ENCODE peak calls at places on chromosomes 11 and 22, in five cellular contexts. V, Q, N, D and S are unnamed samples.

GRCh38 chr11:65181569-65182257 is at the start of gene CAPN1:
- DNase-seq in V (peak), Q (peak), N (peak), D (peak), S (no peak)

GRCh38 chr11:126585388-126586302 is 230.2 kb downstream of the ST3GAL4 start:
- DNase-seq in V (no peak), Q (no peak), N (peak), D (peak), S (peak)

GRCh38 chr11:70668204-70669202 is 270.2 kb downstream of the CTTN start:
- DNase-seq in V (no peak), Q (peak), N (no peak), D (peak), S (no peak)

GRCh38 chr22:50000587-50001387 is 11.8 kb downstream of the IL17REL start:
- DNase-seq in V (no peak), Q (peak), N (no peak), D (no peak), S (no peak)

GRCh38 chr11:58902881-58903280 is 36.4 kb upstream of the GLYATL1 start:
- DNase-seq in V (no peak), Q (no peak), N (no peak), D (no peak), S (no peak)

GRCh38 chr22:25895678-25896077 is 153.7 kb downstream of the MYO18B start:
- DNase-seq in V (no peak), Q (no peak), N (no peak), D (no peak), S (no peak)

GRCh38 chr22:21837184-21837979 is 30.1 kb downstream of the MAPK1 start:
- DNase-seq in V (no peak), Q (no peak), N (no peak), D (peak), S (peak)

GRCh38 chr11:18203723-18204122 is 31.1 kb downstream of the MRGPRX4 start:
- DNase-seq in V (no peak), Q (no peak), N (no peak), D (peak), S (no peak)

GRCh38 chr11:85823816-85824215 is 12.9 kb upstream of the SYTL2 start:
- DNase-seq in V (peak), Q (no peak), N (no peak), D (no peak), S (no peak)